ENCODE peak calls at places on chromosomes 7 and 10, in eight cellular contexts. F is GM12865, I is fibroblast of pulmonary artery, D is fibroblast of lung, L is A549, P is sigmoid colon, U is upper lobe of left lung, V is skeletal muscle cell. J is an unnamed sample.

GRCh38 chr7:100444311-100445278 is 8.3 kb upstream of the PPP1R35 start:
- DNase-seq in D (peak), U (peak), I (peak), F (peak), V (peak), P (no peak), L (no peak), J (no peak)

GRCh38 chr10:33653584-33654367 is 319.3 kb upstream of the NRP1 start:
- DNase-seq in I (peak), D (peak), L (no peak), F (no peak), U (no peak), P (no peak), V (peak), J (no peak)

GRCh38 chr10:75788394-75789205 is 357.2 kb downstream of the LRMDA start:
- DNase-seq in D (peak), L (no peak), V (no peak), P (no peak), I (peak), U (no peak), F (no peak), J (no peak)

GRCh38 chr10:88227342-88228018 is 355.6 kb downstream of the RNLS start:
- DNase-seq in I (peak), D (peak), U (no peak), F (no peak), L (no peak), P (peak), V (peak), J (no peak)

GRCh38 chr10:80100861-80101695 is 22.6 kb downstream of the TMEM254 start:
- DNase-seq in F (no peak), U (no peak), V (no peak), I (no peak), L (no peak), D (no peak), P (no peak), J (no peak)

GRCh38 chr10:28020080-28020860 is 21.4 kb upstream of the ODAD2 start:
- DNase-seq in V (peak), I (no peak), F (no peak), D (no peak), U (no peak), L (no peak), P (peak), J (no peak)

GRCh38 chr7:16660702-16661464 is 14.9 kb downstream of the BZW2 start:
- DNase-seq in D (peak), I (peak), L (no peak), V (no peak), U (no peak), F (no peak), P (no peak), J (no peak)

GRCh38 chr7:84070770-84071169 is 123.8 kb downstream of the SEMA3A start:
- DNase-seq in F (no peak), L (no peak), D (no peak), I (no peak), U (no peak), V (no peak), P (no peak), J (no peak)

GRCh38 chr10:70084189-70084588 is 31.5 kb downstream of the MACROH2A2 start:
- DNase-seq in U (no peak), L (no peak), I (no peak), V (no peak), F (no peak), P (no peak), D (no peak), J (no peak)

GRCh38 chr7:139948587-139948986 is 114.2 kb downstream of the PARP12 start:
- DNase-seq in U (no peak), V (no peak), I (no peak), L (no peak), P (no peak), D (no peak), F (no peak), J (no peak)

GRCh38 chr7:100694196-100694745 is at the start of gene GIGYF1:
- DNase-seq in I (peak), P (peak), L (peak), V (no peak), D (peak), U (peak), F (peak), J (no peak)

GRCh38 chr10:6607187-6607586 is 27.1 kb upstream of the PRKCQ start:
- DNase-seq in V (no peak), L (no peak), F (no peak), I (no peak), U (no peak), D (no peak), P (no peak), J (no peak)

GRCh38 chr7:140625908-140626868 is 14.4 kb downstream of the DENND2A start:
- DNase-seq in L (peak), P (peak), U (no peak), D (peak), F (no peak), I (peak), V (peak), J (no peak)

GRCh38 chr7:74501298-74501697 is 47.6 kb downstream of the GTF2IRD1 start:
- DNase-seq in I (no peak), L (no peak), P (peak), U (peak), D (no peak), V (no peak), F (no peak), J (no peak)

GRCh38 chr10:127374901-127375300 is 174.2 kb upstream of the NPS start:
- DNase-seq in F (no peak), V (no peak), P (no peak), U (no peak), L (no peak), I (no peak), D (no peak), J (no peak)

GRCh38 chr10:110151467-110151866 is 55.9 kb upstream of the MXI1 start:
- DNase-seq in D (no peak), P (no peak), V (no peak), L (no peak), U (peak), F (no peak), I (no peak), J (no peak)

GRCh38 chr10:43124094-43124521 is 14.1 kb upstream of the CSGALNACT2 start:
- DNase-seq in L (no peak), I (no peak), D (no peak), F (no peak), P (no peak), V (no peak), U (no peak), J (no peak)

GRCh38 chr10:110389250-110389649 is 84.5 kb upstream of the SMNDC1 start:
- DNase-seq in V (no peak), P (no peak), U (no peak), L (no peak), F (no peak), I (no peak), D (no peak), J (no peak)

GRCh38 chr7:129667116-129667515 is 55.6 kb downstream of the NRF1 start:
- DNase-seq in L (no peak), U (no peak), F (no peak), P (no peak), V (no peak), I (no peak), D (no peak), J (no peak)

GRCh38 chr10:107264742-107265141 is 100.2 kb upstream of the SORCS1 start:
- DNase-seq in D (no peak), F (peak), I (no peak), U (no peak), L (no peak), V (no peak), P (no peak), J (no peak)

GRCh38 chr10:102542800-102543418 is 39.1 kb downstream of the SUFU start:
- DNase-seq in V (no peak), I (peak), D (peak), F (no peak), U (no peak), P (no peak), L (no peak), J (no peak)

GRCh38 chr7:88300401-88300800 is 6.3 kb downstream of the STEAP4 start:
- DNase-seq in V (no peak), D (no peak), I (no peak), L (no peak), P (no peak), U (no peak), F (no peak), J (no peak)

GRCh38 chr7:139727151-139727705 is 50.6 kb downstream of the HIPK2 start:
- DNase-seq in V (no peak), P (no peak), L (no peak), F (no peak), U (no peak), I (peak), D (peak), J (no peak)

GRCh38 chr10:61939575-61940301 is 38.2 kb downstream of the ARID5B start:
- DNase-seq in V (peak), U (no peak), L (no peak), D (peak), I (peak), F (peak), P (no peak), J (no peak)

GRCh38 chr10:97822261-97822687 is 27.4 kb upstream of the GOLGA7B start:
- DNase-seq in I (no peak), D (no peak), L (no peak), V (no peak), P (no peak), F (no peak), U (no peak), J (no peak)

GRCh38 chr7:50335795-50336754 is 31.6 kb downstream of the IKZF1 start:
- DNase-seq in F (peak), P (peak), V (no peak), L (no peak), D (no peak), U (no peak), I (no peak), J (no peak)

GRCh38 chr7:30367561-30367960 is 83.2 kb downstream of the ZNRF2 start:
- DNase-seq in U (no peak), I (no peak), L (no peak), D (no peak), V (no peak), F (no peak), P (no peak), J (no peak)
- H3K4me3 ChIP-seq in U (no peak), I (no peak), L (no peak), D (no peak), V (no peak), F (no peak), P (no peak), J (no peak)

GRCh38 chr7:130996205-130996840 is 262.3 kb upstream of the KLF14 start:
- DNase-seq in U (no peak), I (no peak), F (no peak), D (no peak), P (no peak), L (no peak), V (no peak), J (no peak)
- H3K4me3 ChIP-seq in U (no peak), I (no peak), F (no peak), D (peak), P (no peak), L (no peak), V (no peak), J (no peak)

DNA sequence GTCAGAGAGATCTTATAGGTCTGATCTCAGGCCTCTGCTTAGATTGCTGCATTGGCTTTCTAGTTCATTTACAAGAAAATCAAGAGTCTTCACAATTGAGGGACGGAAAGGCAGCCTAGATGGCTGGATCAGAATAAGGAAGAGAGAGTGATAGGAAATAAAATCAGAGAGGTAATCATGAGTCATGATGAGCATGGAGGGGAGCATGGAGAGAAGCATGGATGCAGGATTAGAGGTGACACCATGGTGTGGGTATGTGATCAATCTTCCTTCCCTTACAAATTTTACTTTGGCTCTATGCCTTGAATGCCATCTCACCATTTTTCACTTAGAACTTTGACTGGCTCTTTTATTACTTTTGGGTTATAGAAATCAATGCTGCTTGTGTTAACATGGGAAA is 1.4 kb downstream of the BCCIP start:
- DNase-seq in I (peak), D (no peak), L (peak), U (no peak), F (no peak), P (no peak), V (no peak), J (no peak)
- H3K4me3 ChIP-seq in I (peak), D (peak), L (peak), U (no peak), F (peak), P (no peak), V (peak), J (peak)

DNA sequence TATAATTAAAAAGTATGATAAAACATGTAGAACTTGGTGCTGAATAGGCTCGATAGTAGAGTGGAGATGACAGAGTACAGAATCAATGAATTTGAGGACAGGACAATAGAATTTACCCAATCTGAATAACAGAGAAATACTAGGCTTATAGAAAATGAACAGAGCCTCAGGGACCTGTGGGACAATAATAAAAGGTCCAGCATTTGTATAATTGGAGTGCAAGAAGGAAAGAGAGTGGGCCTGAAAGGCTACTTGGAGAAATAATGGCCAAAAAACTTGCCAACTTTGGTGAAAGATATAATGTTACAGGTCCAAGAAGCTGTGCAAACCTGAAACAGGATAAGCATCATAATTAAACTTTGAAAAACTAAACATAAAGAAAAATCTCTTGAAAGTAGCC is 227.3 kb downstream of the CXCL12 start:
- DNase-seq in P (no peak), F (no peak), I (no peak), L (no peak), V (no peak), U (no peak), D (no peak), J (no peak)
- H3K4me3 ChIP-seq in P (no peak), F (no peak), I (no peak), L (no peak), V (no peak), U (no peak), D (no peak), J (no peak)

GRCh38 chr7:18538554-18539250 is 43.2 kb downstream of the HDAC9 start:
- DNase-seq in I (no peak), V (no peak), L (no peak), P (no peak), F (peak), D (no peak), U (no peak), J (no peak)
- H3K4me3 ChIP-seq in I (no peak), V (no peak), L (no peak), P (no peak), F (no peak), D (no peak), U (no peak), J (no peak)

DNA sequence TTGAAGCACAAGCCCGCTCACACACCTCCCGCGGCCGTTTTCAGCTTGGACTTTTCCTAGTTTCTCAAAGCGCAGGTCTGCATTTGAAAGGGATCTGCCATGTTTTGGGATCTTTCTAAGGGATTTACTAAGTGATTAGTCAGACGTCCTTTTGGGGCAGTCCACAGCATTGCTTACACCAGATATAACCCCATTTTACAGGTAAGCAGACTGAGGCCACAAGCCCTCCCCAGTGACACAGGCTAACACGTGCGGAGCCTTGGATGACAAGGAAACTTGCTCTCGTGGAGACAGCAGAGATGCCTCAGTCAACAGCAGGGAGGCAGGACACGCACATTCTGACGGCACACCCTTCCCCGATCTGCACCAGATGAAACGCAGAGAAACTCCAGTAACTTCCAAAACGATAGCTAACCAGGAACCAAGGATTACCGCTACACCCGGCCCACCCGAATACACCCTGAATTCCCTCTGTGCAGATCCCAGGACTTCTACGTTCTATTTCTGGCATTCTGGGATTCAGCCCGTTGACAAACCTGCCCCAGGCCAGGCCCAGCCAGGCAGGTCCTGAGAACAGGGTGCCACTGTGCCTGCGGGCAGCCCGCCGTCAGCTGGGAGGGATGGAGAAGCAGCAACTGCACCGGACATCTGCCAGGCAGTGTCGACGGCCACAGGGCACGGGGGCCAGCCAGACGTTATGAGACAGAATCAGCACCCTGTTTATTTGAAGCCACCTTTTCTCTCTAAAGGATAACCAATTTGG is 27.9 kb downstream of the FOXL3 start:
- DNase-seq in U (no peak), L (no peak), I (no peak), V (no peak), D (no peak), P (no peak), F (no peak), J (no peak)
- H3K4me3 ChIP-seq in U (no peak), L (no peak), I (no peak), V (no peak), D (no peak), P (no peak), F (no peak), J (no peak)

GRCh38 chr10:2262878-2263277 is 525.6 kb upstream of the ADARB2 start:
- DNase-seq in P (no peak), I (no peak), V (no peak), L (no peak), U (no peak), D (no peak), F (no peak), J (no peak)
- H3K4me3 ChIP-seq in P (no peak), I (no peak), V (no peak), L (no peak), U (no peak), D (no peak), F (no peak), J (no peak)

J was measured in GM12864.